ENCODE peak calls at places on chromosomes 16 and 17, in four cellular contexts. One of them, this sample, is unnamed.

GRCh38 chr17:32822996-32823395 is 53.9 kb downstream of the MYO1D start:
- DNase-seq in effector memory CD4-positive, alpha-beta T cell: no peak
- DNase-seq in K562: no peak
- DNase-seq in uterus: no peak
- DNase-seq in this sample: no peak

GRCh38 chr17:75641343-75641742 is 8.1 kb downstream of the SMIM5 start:
- DNase-seq in effector memory CD4-positive, alpha-beta T cell: no peak
- DNase-seq in K562: no peak
- DNase-seq in uterus: no peak
- DNase-seq in this sample: no peak

GRCh38 chr17:17305282-17305801 is 2.2 kb downstream of the NT5M start:
- DNase-seq in effector memory CD4-positive, alpha-beta T cell: no peak
- DNase-seq in K562: peak; percentile 38
- DNase-seq in uterus: no peak
- DNase-seq in this sample: no peak

GRCh38 chr16:74226361-74226979 is 70.1 kb upstream of the PSMD7 start:
- DNase-seq in effector memory CD4-positive, alpha-beta T cell: no peak
- DNase-seq in K562: no peak
- DNase-seq in uterus: no peak
- DNase-seq in this sample: no peak

GRCh38 chr17:30831663-30832437 is at the start of gene ATAD5:
- DNase-seq in effector memory CD4-positive, alpha-beta T cell: peak; percentile 74
- DNase-seq in K562: peak; percentile 84
- DNase-seq in uterus: peak; percentile 88
- DNase-seq in this sample: peak; percentile 89

GRCh38 chr17:80264048-80264792 is 3.6 kb downstream of the RNF213 start:
- DNase-seq in effector memory CD4-positive, alpha-beta T cell: peak; percentile 36
- DNase-seq in K562: no peak
- DNase-seq in uterus: no peak
- DNase-seq in this sample: no peak

GRCh38 chr16:55377840-55378239 is 53.8 kb downstream of the IRX6 start:
- DNase-seq in effector memory CD4-positive, alpha-beta T cell: no peak
- DNase-seq in K562: no peak
- DNase-seq in uterus: no peak
- DNase-seq in this sample: no peak

GRCh38 chr16:15403392-15403995 is 7.9 kb downstream of the MPV17L start:
- DNase-seq in effector memory CD4-positive, alpha-beta T cell: no peak
- DNase-seq in K562: no peak
- DNase-seq in uterus: no peak
- DNase-seq in this sample: no peak

GRCh38 chr17:2792541-2793169 is 3.6 kb upstream of the RAP1GAP2 start:
- DNase-seq in effector memory CD4-positive, alpha-beta T cell: peak; percentile 78
- DNase-seq in K562: no peak
- DNase-seq in uterus: no peak
- DNase-seq in this sample: no peak

DNA sequence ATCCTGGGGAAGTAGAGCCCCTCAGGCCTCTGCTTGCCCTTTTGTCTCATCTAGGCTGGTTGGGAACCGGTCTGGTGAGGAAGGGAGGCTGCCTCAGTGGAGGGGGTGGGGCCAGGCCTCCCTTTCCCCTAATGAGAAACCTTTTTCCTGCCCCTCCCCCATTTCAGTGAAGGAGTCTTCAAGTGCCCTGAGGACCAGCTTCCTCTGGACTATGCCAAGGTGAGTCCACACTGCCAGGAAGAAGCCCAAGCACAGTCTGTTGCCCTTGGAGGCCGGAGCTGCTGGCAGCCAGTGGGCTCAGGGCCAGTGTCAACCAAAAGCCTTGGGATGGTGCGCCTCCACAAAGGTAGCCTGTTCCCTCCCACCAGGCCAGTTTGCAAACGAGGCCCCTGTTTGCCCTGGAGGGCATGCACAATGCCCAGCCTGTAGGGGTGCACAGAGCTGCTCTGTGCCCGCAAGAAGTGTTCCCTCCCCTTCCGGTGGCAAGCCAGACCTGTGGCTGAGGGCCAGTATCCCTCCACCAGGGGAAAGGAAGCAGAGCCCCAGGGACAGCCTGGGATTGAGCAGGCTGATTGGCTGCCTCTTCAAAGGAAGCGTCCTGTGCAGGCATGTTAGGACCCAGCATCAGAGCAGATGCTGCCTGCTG is 3.4 kb downstream of the TRAF4 start:
- DNase-seq in effector memory CD4-positive, alpha-beta T cell: no peak
- DNase-seq in K562: peak; percentile 23
- DNase-seq in uterus: no peak
- DNase-seq in this sample: peak; percentile 89
- H3K4me3 ChIP-seq in effector memory CD4-positive, alpha-beta T cell: no peak overlapping the region
- H3K4me3 ChIP-seq in K562: no peak overlapping the region
- H3K4me3 ChIP-seq in uterus: no peak overlapping the region
- H3K4me3 ChIP-seq in this sample: no peak overlapping the region

DNA sequence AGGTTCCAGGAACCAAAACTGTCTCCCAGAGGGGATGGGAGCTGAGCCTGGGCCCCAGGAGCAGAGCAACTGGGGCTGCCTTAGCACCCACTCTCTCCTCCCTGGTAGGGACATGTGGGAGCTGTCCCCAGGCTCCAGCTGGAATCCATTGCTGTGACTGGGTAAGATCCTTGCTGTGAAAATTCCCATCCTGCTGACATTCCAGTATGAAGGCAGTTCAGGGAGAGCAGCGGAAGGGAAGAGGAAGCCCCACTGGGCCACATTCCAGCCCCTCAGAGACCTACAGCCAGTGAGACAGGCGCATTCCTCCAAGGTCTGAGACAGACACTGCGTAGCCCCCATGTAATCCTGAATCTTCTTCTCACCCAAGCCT is 24.2 kb downstream of the MYO18A start:
- DNase-seq in effector memory CD4-positive, alpha-beta T cell: no peak
- DNase-seq in K562: no peak
- DNase-seq in uterus: no peak
- DNase-seq in this sample: no peak
- H3K4me1 ChIP-seq in effector memory CD4-positive, alpha-beta T cell: peaks cover 24% of the 10 kb centered on the region
- H3K4me1 ChIP-seq in K562: peaks cover 59% of the 10 kb centered on the region
- H3K4me1 ChIP-seq in uterus: no peaks in the 10 kb centered on the region
- H3K4me1 ChIP-seq in this sample: peaks cover 4% of the 10 kb centered on the region

DNA sequence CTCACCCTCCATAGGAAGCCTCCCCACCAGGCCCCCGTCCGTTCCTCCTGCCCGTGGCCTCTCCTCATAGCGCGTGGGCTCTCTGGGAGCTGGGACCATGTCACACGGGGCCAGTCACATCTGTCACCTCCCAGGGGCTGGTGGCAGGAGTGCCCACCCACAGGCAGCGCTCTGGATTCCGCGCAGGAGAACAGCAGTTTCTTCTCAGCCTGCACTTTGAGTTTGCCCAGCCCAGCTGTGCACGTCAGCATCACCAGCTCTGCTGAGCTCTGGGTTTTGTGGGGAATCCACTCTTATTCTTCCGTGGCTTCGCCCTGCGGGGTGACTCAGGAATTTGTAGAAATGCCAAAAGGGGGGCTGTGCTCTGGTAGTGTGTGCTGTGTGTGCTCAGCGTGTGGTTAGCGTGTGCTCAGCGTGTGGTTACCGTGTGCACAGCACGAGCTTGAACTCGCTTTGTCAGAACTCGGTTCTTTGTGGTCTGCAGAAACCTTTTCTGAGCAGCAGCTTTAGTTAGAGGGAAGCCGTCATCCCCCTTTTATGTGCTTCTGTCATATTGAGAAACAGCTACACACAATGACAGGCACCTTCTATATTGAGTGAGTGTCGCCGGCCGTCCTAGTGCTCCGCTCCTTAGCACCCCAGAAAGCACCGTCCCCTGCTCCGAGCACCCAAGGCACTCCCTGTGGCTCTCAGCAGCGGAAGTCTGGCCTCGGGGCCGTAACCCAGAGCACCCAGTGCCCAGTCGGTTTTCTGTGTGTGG is 3.3 kb downstream of the ACSF3 start:
- DNase-seq in effector memory CD4-positive, alpha-beta T cell: peak; percentile 11
- DNase-seq in K562: no peak
- DNase-seq in uterus: no peak
- DNase-seq in this sample: no peak
- H3K4me3 ChIP-seq in effector memory CD4-positive, alpha-beta T cell: peak overlapping the region; percentile 34
- H3K4me3 ChIP-seq in K562: no peak overlapping the region
- H3K4me3 ChIP-seq in uterus: no peak overlapping the region
- H3K4me3 ChIP-seq in this sample: no peak overlapping the region

GRCh38 chr17:78708510-78708973 is 73.5 kb downstream of the CYTH1 start:
- DNase-seq in effector memory CD4-positive, alpha-beta T cell: peak; percentile 25
- DNase-seq in K562: peak; percentile 62
- DNase-seq in uterus: peak; percentile 38
- DNase-seq in this sample: peak; percentile 49
- H3K4me1 ChIP-seq in effector memory CD4-positive, alpha-beta T cell: peaks cover 25% of the 10 kb centered on the region
- H3K4me1 ChIP-seq in K562: peaks cover 5% of the 10 kb centered on the region
- H3K4me1 ChIP-seq in uterus: no peaks in the 10 kb centered on the region
- H3K4me1 ChIP-seq in this sample: no peaks in the 10 kb centered on the region

GRCh38 chr16:68737730-68738590 is 868 bp downstream of the CDH1 start:
- DNase-seq in effector memory CD4-positive, alpha-beta T cell: no peak
- DNase-seq in K562: no peak
- DNase-seq in uterus: peak; percentile 15
- DNase-seq in this sample: peak; percentile 70
- H3K4me3 ChIP-seq in effector memory CD4-positive, alpha-beta T cell: peak overlapping the region; percentile 22
- H3K4me3 ChIP-seq in K562: no peak overlapping the region
- H3K4me3 ChIP-seq in uterus: peak overlapping the region; percentile 38
- H3K4me3 ChIP-seq in this sample: peak overlapping the region; percentile 65

DNA sequence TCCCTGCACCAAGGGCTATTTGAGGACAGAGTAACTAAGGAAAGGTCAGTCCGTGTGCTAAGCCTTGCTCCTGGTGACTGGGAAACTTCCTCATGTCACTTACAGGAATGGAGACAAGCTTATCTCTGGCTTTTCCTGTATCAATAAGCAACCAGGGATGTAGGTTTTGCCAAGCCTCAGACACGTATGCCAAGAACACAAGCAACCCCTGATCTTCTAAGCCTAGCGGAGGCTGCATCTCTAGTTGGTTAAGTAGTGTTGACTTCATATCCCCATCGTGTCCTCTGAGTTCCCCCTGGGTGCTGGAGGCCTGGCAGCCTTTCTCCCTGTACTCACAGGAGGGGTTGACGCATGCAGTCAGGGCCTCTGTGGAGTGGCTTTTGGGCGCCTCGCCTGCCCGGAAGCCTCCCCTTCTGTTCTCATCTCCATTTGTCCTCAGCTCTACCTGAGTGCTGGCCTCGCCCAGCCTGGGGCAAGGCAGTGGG is 1.4 kb upstream of the C1QTNF1 start:
- DNase-seq in effector memory CD4-positive, alpha-beta T cell: no peak
- DNase-seq in K562: no peak
- DNase-seq in uterus: no peak
- DNase-seq in this sample: no peak
- H3K4me1 ChIP-seq in effector memory CD4-positive, alpha-beta T cell: peaks cover 13% of the 10 kb centered on the region
- H3K4me1 ChIP-seq in K562: peaks cover 20% of the 10 kb centered on the region
- H3K4me1 ChIP-seq in uterus: peaks cover 6% of the 10 kb centered on the region
- H3K4me1 ChIP-seq in this sample: peaks cover 18% of the 10 kb centered on the region

DNA sequence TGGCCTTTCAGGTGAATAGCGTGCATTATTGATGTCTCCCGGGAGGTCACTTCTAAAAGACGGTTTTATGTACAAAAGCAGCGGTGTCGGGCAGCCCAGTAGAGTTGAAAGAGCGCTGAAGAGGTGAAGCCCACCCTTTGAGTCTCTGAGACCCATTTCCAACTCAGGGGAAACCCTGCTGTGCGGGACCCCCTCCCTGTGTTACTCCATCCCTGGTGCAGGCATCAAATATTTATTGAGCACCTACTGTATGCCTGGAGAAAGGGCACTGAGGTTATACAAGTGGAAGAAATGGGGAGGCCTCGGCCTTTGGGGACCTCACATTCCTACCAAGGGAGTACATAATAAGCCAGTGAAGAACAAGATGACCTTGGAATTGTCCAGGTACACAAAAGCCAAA is 45.3 kb downstream of the ATP2C2 start:
- DNase-seq in effector memory CD4-positive, alpha-beta T cell: no peak
- DNase-seq in K562: no peak
- DNase-seq in uterus: no peak
- DNase-seq in this sample: no peak
- H3K4me3 ChIP-seq in effector memory CD4-positive, alpha-beta T cell: no peak overlapping the region
- H3K4me3 ChIP-seq in K562: no peak overlapping the region
- H3K4me3 ChIP-seq in uterus: no peak overlapping the region
- H3K4me3 ChIP-seq in this sample: no peak overlapping the region

This sample was measured in prostate gland.